ENCODE peak calls at places on chromosome 14, in six cellular contexts. One of them, this sample, is unnamed.

GRCh38 chr14:43539210-43539609 is 967.9 kb downstream of the FSCB start:
- DNase-seq in H7: peak; percentile 28
- DNase-seq in HEK293T: peak; percentile 6
- DNase-seq in NCI-H146: no peak
- DNase-seq in left colon: no peak
- DNase-seq in heart right ventricle: no peak
- DNase-seq in this sample: peak; percentile 1

GRCh38 chr14:30656190-30656632 is 34.1 kb downstream of the SCFD1 start:
- DNase-seq in H7: peak; percentile 13
- DNase-seq in HEK293T: peak; percentile 41
- DNase-seq in NCI-H146: peak; percentile 23
- DNase-seq in left colon: no peak
- DNase-seq in heart right ventricle: no peak
- DNase-seq in this sample: peak; percentile 34

GRCh38 chr14:100285021-100285912 is 21.0 kb downstream of the SLC25A29 start:
- DNase-seq in H7: peak; percentile 99
- DNase-seq in HEK293T: peak; percentile 95
- DNase-seq in NCI-H146: peak; percentile 50
- DNase-seq in left colon: peak; percentile 62
- DNase-seq in heart right ventricle: peak; percentile 82
- DNase-seq in this sample: peak; percentile 85

GRCh38 chr14:32711103-32711680 is 227.5 kb upstream of the NPAS3 start:
- DNase-seq in H7: peak; percentile 25
- DNase-seq in HEK293T: peak; percentile 49
- DNase-seq in NCI-H146: peak; percentile 53
- DNase-seq in left colon: no peak
- DNase-seq in heart right ventricle: no peak
- DNase-seq in this sample: peak; percentile 37

GRCh38 chr14:33343016-33343415 is 404.3 kb downstream of the NPAS3 start:
- DNase-seq in H7: no peak
- DNase-seq in HEK293T: no peak
- DNase-seq in NCI-H146: no peak
- DNase-seq in left colon: no peak
- DNase-seq in heart right ventricle: no peak
- DNase-seq in this sample: no peak

GRCh38 chr14:105065280-105066228 is at the start of gene GPR132:
- DNase-seq in H7: no peak
- DNase-seq in HEK293T: no peak
- DNase-seq in NCI-H146: no peak
- DNase-seq in left colon: peak; percentile 73
- DNase-seq in heart right ventricle: no peak
- DNase-seq in this sample: no peak

GRCh38 chr14:106694638-106695393 is 1168.4 kb downstream of the TMEM121 start:
- DNase-seq in H7: no peak
- DNase-seq in HEK293T: no peak
- DNase-seq in NCI-H146: peak; percentile 37
- DNase-seq in left colon: peak; percentile 29
- DNase-seq in heart right ventricle: peak; percentile 18
- DNase-seq in this sample: peak; percentile 20

GRCh38 chr14:92890830-92891598 is 31.9 kb upstream of the CHGA start:
- DNase-seq in H7: no peak
- DNase-seq in HEK293T: no peak
- DNase-seq in NCI-H146: peak; percentile 84
- DNase-seq in left colon: no peak
- DNase-seq in heart right ventricle: no peak
- DNase-seq in this sample: no peak

GRCh38 chr14:81506512-81506911 is 27.1 kb downstream of the SEL1L start:
- DNase-seq in H7: no peak
- DNase-seq in HEK293T: no peak
- DNase-seq in NCI-H146: no peak
- DNase-seq in left colon: no peak
- DNase-seq in heart right ventricle: no peak
- DNase-seq in this sample: no peak

GRCh38 chr14:61596985-61597384 is 98.3 kb upstream of the HIF1A start:
- DNase-seq in H7: no peak
- DNase-seq in HEK293T: no peak
- DNase-seq in NCI-H146: no peak
- DNase-seq in left colon: no peak
- DNase-seq in heart right ventricle: no peak
- DNase-seq in this sample: no peak

GRCh38 chr14:88791629-88792571 is 853 bp downstream of the EML5 start:
- DNase-seq in H7: peak; percentile 27
- DNase-seq in HEK293T: peak; percentile 11
- DNase-seq in NCI-H146: peak; percentile 83
- DNase-seq in left colon: no peak
- DNase-seq in heart right ventricle: peak; percentile 11
- DNase-seq in this sample: no peak

GRCh38 chr14:59187802-59188460 is 536 bp upstream of the DAAM1 start:
- DNase-seq in H7: no peak
- DNase-seq in HEK293T: peak; percentile 31
- DNase-seq in NCI-H146: peak; percentile 38
- DNase-seq in left colon: peak; percentile 29
- DNase-seq in heart right ventricle: peak; percentile 43
- DNase-seq in this sample: peak; percentile 3

GRCh38 chr14:102279688-102280348 is 25.1 kb downstream of the MOK start:
- DNase-seq in H7: no peak
- DNase-seq in HEK293T: no peak
- DNase-seq in NCI-H146: no peak
- DNase-seq in left colon: no peak
- DNase-seq in heart right ventricle: no peak
- DNase-seq in this sample: peak; percentile 98

GRCh38 chr14:77554207-77554606 is 55.6 kb upstream of the ISM2 start:
- DNase-seq in H7: no peak
- DNase-seq in HEK293T: no peak
- DNase-seq in NCI-H146: no peak
- DNase-seq in left colon: no peak
- DNase-seq in heart right ventricle: no peak
- DNase-seq in this sample: no peak

GRCh38 chr14:36829547-36829946 is 167.9 kb downstream of the PAX9 start:
- DNase-seq in H7: no peak
- DNase-seq in HEK293T: no peak
- DNase-seq in NCI-H146: no peak
- DNase-seq in left colon: no peak
- DNase-seq in heart right ventricle: no peak
- DNase-seq in this sample: no peak

GRCh38 chr14:36510078-36510799 is 9.8 kb downstream of the NKX2-1 start:
- DNase-seq in H7: peak; percentile 50
- DNase-seq in HEK293T: no peak
- DNase-seq in NCI-H146: no peak
- DNase-seq in left colon: no peak
- DNase-seq in heart right ventricle: no peak
- DNase-seq in this sample: no peak

This sample was measured in RWPE1.